ENCODE peak calls at places on chromosomes 2 and 18, in eight cellular contexts. X is T-helper 2 cell, H is fibroblast of mammary gland, G is RWPE1, W is epithelial cell of esophagus, S is kidney, E is T-helper 17 cell, A is myocyte. Q is an unnamed sample.

GRCh38 chr2:18436408-18437077 is 123.9 kb downstream of the RDH14 start:
- DNase-seq in X (no peak), E (no peak), S (no peak), G (no peak), A (no peak), W (no peak), H (peak; percentile 67), Q (no peak)

GRCh38 chr18:4040391-4041172 is 414.5 kb downstream of the DLGAP1 start:
- DNase-seq in H (no peak), X (no peak), W (peak; percentile 38), E (no peak), G (no peak), S (no peak), A (no peak), Q (no peak)

GRCh38 chr2:223560704-223561435 is 41.3 kb downstream of the SCG2 start:
- DNase-seq in A (no peak), W (peak; percentile 53), E (no peak), G (no peak), H (peak; percentile 51), X (no peak), S (no peak), Q (no peak)

GRCh38 chr18:22026362-22026761 is 143.0 kb upstream of the GATA6 start:
- DNase-seq in E (no peak), H (no peak), X (no peak), A (no peak), W (no peak), G (no peak), S (no peak), Q (no peak)

GRCh38 chr2:204550738-204551137 is 5.5 kb downstream of the PARD3B start:
- DNase-seq in H (peak; percentile 28), X (no peak), W (peak; percentile 27), E (no peak), A (peak; percentile 20), S (no peak), G (no peak), Q (no peak)

GRCh38 chr2:120804446-120804845 is 68.8 kb downstream of the GLI2 start:
- DNase-seq in E (no peak), G (no peak), H (no peak), S (no peak), W (no peak), A (no peak), X (no peak), Q (no peak)

GRCh38 chr18:27120246-27120645 is 64.9 kb downstream of the CHST9 start:
- DNase-seq in S (no peak), G (no peak), X (no peak), W (no peak), A (no peak), E (no peak), H (no peak), Q (no peak)

GRCh38 chr2:176612736-176613135 is 343.5 kb downstream of the MTX2 start:
- DNase-seq in E (no peak), H (no peak), W (peak; percentile 72), S (no peak), G (peak; percentile 67), A (no peak), X (no peak), Q (no peak)

GRCh38 chr2:237752761-237753165 is 45.8 kb upstream of the RBM44 start:
- DNase-seq in A (no peak), E (no peak), G (no peak), W (no peak), X (no peak), S (no peak), H (no peak), Q (no peak)

GRCh38 chr2:129977986-129978385 is 1.5 kb upstream of the RAB6C start:
- DNase-seq in W (no peak), A (no peak), H (no peak), E (no peak), X (no peak), S (no peak), G (no peak), Q (no peak)

GRCh38 chr18:70021043-70021442 is 73.4 kb upstream of the CD226 start:
- DNase-seq in G (no peak), H (no peak), W (no peak), A (no peak), X (no peak), E (no peak), S (no peak), Q (no peak)

GRCh38 chr2:238290079-238290478 is 1.7 kb upstream of the PER2 start:
- DNase-seq in G (peak; percentile 93), S (no peak), H (no peak), W (peak; percentile 100), A (no peak), X (no peak), E (no peak), Q (peak; percentile 51)

GRCh38 chr2:10303634-10304378 is 1.1 kb downstream of the HPCAL1 start:
- DNase-seq in A (peak; percentile 70), E (peak; percentile 32), G (peak; percentile 42), H (peak; percentile 54), W (peak; percentile 44), S (peak; percentile 86), X (peak; percentile 10), Q (peak; percentile 48)

GRCh38 chr2:32772623-32773221 is 144.9 kb downstream of the TTC27 start:
- DNase-seq in H (peak; percentile 66), G (peak; percentile 43), W (peak; percentile 50), S (no peak), E (no peak), X (no peak), A (peak; percentile 58), Q (peak; percentile 10)

GRCh38 chr2:118817469-118817868 is 30.0 kb downstream of the EN1 start:
- DNase-seq in W (no peak), E (no peak), X (no peak), A (no peak), S (no peak), G (no peak), H (no peak), Q (no peak)

GRCh38 chr18:6633370-6633769 is 96.1 kb upstream of the ARHGAP28 start:
- DNase-seq in W (no peak), X (no peak), H (no peak), S (no peak), G (no peak), A (no peak), E (no peak), Q (no peak)

GRCh38 chr2:237407734-237408133 is 6.2 kb downstream of the COL6A3 start:
- DNase-seq in W (no peak), G (no peak), A (no peak), S (no peak), E (no peak), H (peak; percentile 41), X (no peak), Q (no peak)

GRCh38 chr2:113283704-113284284 is 5.1 kb upstream of the PAX8 start:
- DNase-seq in W (peak; percentile 92), X (no peak), S (peak; percentile 95), H (peak; percentile 86), E (no peak), A (peak; percentile 98), G (peak; percentile 84), Q (no peak)

Q was measured in progenitor cell of endocrine pancreas.